ENCODE peak calls at places on chromosome 17, in eight cellular contexts. One of them, this sample, is unnamed.

GRCh38 chr17:33968350-33969044 is 286.6 kb upstream of the CCL2 start:
- DNase-seq in fibroblast of lung: peak; percentile 11
- DNase-seq in GM23248: peak; percentile 10
- DNase-seq in neural progenitor cell: no peak
- DNase-seq in DND-41: peak; percentile 78
- DNase-seq in SK-N-SH: no peak
- DNase-seq in IMR-90: no peak
- DNase-seq in K562: peak; percentile 38
- DNase-seq in this sample: peak; percentile 21

GRCh38 chr17:31241116-31241515 is 55.9 kb downstream of the OMG start:
- DNase-seq in fibroblast of lung: no peak
- DNase-seq in GM23248: no peak
- DNase-seq in neural progenitor cell: no peak
- DNase-seq in DND-41: no peak
- DNase-seq in SK-N-SH: no peak
- DNase-seq in IMR-90: no peak
- DNase-seq in K562: no peak
- DNase-seq in this sample: no peak

GRCh38 chr17:2282297-2282873 is 21.2 kb downstream of the SMG6 start:
- DNase-seq in fibroblast of lung: peak; percentile 68
- DNase-seq in GM23248: peak; percentile 80
- DNase-seq in neural progenitor cell: peak; percentile 63
- DNase-seq in DND-41: peak; percentile 32
- DNase-seq in SK-N-SH: peak; percentile 61
- DNase-seq in IMR-90: peak; percentile 91
- DNase-seq in K562: peak; percentile 35
- DNase-seq in this sample: peak; percentile 72

GRCh38 chr17:77419547-77420475 is 279.0 kb downstream of the SEC14L1 start:
- DNase-seq in fibroblast of lung: peak; percentile 63
- DNase-seq in GM23248: no peak
- DNase-seq in neural progenitor cell: peak; percentile 88
- DNase-seq in DND-41: peak; percentile 62
- DNase-seq in SK-N-SH: peak; percentile 84
- DNase-seq in IMR-90: peak; percentile 80
- DNase-seq in K562: peak; percentile 50
- DNase-seq in this sample: peak; percentile 26

GRCh38 chr17:79930077-79930785 is 91.0 kb upstream of the CBX4 start:
- DNase-seq in fibroblast of lung: peak; percentile 8
- DNase-seq in GM23248: peak; percentile 29
- DNase-seq in neural progenitor cell: peak; percentile 88
- DNase-seq in DND-41: no peak
- DNase-seq in SK-N-SH: peak; percentile 85
- DNase-seq in IMR-90: no peak
- DNase-seq in K562: no peak
- DNase-seq in this sample: no peak

GRCh38 chr17:9175700-9176467 is 154.6 kb downstream of the NTN1 start:
- DNase-seq in fibroblast of lung: peak; percentile 42
- DNase-seq in GM23248: no peak
- DNase-seq in neural progenitor cell: no peak
- DNase-seq in DND-41: no peak
- DNase-seq in SK-N-SH: no peak
- DNase-seq in IMR-90: no peak
- DNase-seq in K562: no peak
- DNase-seq in this sample: no peak

GRCh38 chr17:57142925-57143324 is 57.9 kb downstream of the AKAP1 start:
- DNase-seq in fibroblast of lung: peak; percentile 65
- DNase-seq in GM23248: peak; percentile 44
- DNase-seq in neural progenitor cell: no peak
- DNase-seq in DND-41: no peak
- DNase-seq in SK-N-SH: no peak
- DNase-seq in IMR-90: no peak
- DNase-seq in K562: no peak
- DNase-seq in this sample: no peak

GRCh38 chr17:31499771-31500554 is 108.5 kb downstream of the RAB11FIP4 start:
- DNase-seq in fibroblast of lung: peak; percentile 73
- DNase-seq in GM23248: peak; percentile 63
- DNase-seq in neural progenitor cell: peak; percentile 51
- DNase-seq in DND-41: no peak
- DNase-seq in SK-N-SH: peak; percentile 81
- DNase-seq in IMR-90: peak; percentile 22
- DNase-seq in K562: no peak
- DNase-seq in this sample: no peak

GRCh38 chr17:66662496-66662895 is 172.4 kb upstream of the CACNG5 start:
- DNase-seq in fibroblast of lung: no peak
- DNase-seq in GM23248: no peak
- DNase-seq in neural progenitor cell: no peak
- DNase-seq in DND-41: no peak
- DNase-seq in SK-N-SH: no peak
- DNase-seq in IMR-90: no peak
- DNase-seq in K562: no peak
- DNase-seq in this sample: no peak

GRCh38 chr17:50426814-50427787 is 1.1 kb downstream of the ACSF2 start:
- DNase-seq in fibroblast of lung: peak; percentile 17
- DNase-seq in GM23248: peak; percentile 56
- DNase-seq in neural progenitor cell: peak; percentile 35
- DNase-seq in DND-41: peak; percentile 43
- DNase-seq in SK-N-SH: peak; percentile 72
- DNase-seq in IMR-90: peak; percentile 37
- DNase-seq in K562: peak; percentile 70
- DNase-seq in this sample: peak; percentile 73

GRCh38 chr17:50834126-50834785 is 1.1 kb upstream of the WFIKKN2 start:
- DNase-seq in fibroblast of lung: no peak
- DNase-seq in GM23248: no peak
- DNase-seq in neural progenitor cell: no peak
- DNase-seq in DND-41: no peak
- DNase-seq in SK-N-SH: no peak
- DNase-seq in IMR-90: no peak
- DNase-seq in K562: no peak
- DNase-seq in this sample: no peak

GRCh38 chr17:31687505-31688126 is 171.4 kb downstream of the COPRS start:
- DNase-seq in fibroblast of lung: no peak
- DNase-seq in GM23248: no peak
- DNase-seq in neural progenitor cell: no peak
- DNase-seq in DND-41: no peak
- DNase-seq in SK-N-SH: no peak
- DNase-seq in IMR-90: no peak
- DNase-seq in K562: no peak
- DNase-seq in this sample: no peak

DNA sequence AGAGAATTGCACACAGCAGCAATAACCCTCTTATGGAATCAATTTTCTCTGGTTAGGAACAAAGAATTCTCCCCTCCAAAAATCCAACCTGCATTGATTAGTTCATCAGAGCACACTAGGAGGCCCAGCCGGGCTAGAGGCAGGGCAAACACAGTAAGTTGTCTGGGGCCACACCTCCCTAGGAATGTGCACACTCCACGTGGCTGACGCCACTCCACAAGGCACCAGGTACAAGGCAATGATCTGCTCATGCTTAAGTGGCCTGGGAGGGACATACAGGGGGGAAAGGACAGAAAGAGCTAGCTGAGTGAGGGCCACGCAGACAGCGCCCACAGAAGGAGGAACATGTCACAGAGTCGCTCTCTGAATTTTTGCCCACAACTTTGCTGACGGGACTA is 107.6 kb downstream of the SLC39A11 start:
- DNase-seq in fibroblast of lung: peak; percentile 62
- DNase-seq in GM23248: no peak
- DNase-seq in neural progenitor cell: no peak
- DNase-seq in DND-41: no peak
- DNase-seq in SK-N-SH: no peak
- DNase-seq in IMR-90: no peak
- DNase-seq in K562: no peak
- DNase-seq in this sample: no peak
- H3K4me2 ChIP-seq in fibroblast of lung: peak overlapping the region; percentile 44
- H3K4me2 ChIP-seq in GM23248: peak overlapping the region; percentile 27
- H3K4me2 ChIP-seq in neural progenitor cell: no peak overlapping the region
- H3K4me2 ChIP-seq in DND-41: no peak overlapping the region
- H3K4me2 ChIP-seq in SK-N-SH: peak overlapping the region; percentile 50
- H3K4me2 ChIP-seq in IMR-90: no peak overlapping the region
- H3K4me2 ChIP-seq in K562: no peak overlapping the region
- H3K4me2 ChIP-seq in this sample: no peak overlapping the region

DNA sequence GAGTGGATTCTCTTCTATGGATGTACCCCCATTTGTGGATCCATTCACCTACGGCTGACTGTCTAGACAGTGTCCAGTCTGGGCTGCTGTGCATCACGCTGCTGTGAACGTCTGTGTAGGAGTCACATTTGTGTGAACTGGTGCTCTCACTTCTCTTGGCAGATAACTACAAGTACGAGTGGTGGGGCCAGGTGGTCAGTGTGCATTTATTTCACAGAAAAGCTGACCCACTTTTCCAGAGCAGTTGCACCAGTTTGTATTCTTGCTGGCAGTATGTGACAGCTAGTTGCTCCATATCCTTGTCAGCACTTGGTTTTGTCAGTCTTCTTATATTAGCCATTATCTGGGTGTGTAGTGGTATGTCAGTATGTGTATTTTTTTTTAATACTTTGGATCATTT is 28.4 kb downstream of the FOXK2 start:
- DNase-seq in fibroblast of lung: no peak
- DNase-seq in GM23248: no peak
- DNase-seq in neural progenitor cell: no peak
- DNase-seq in DND-41: no peak
- DNase-seq in SK-N-SH: no peak
- DNase-seq in IMR-90: no peak
- DNase-seq in K562: no peak
- DNase-seq in this sample: no peak
- H4K20me1 ChIP-seq in fibroblast of lung: peaks cover 4% of the 10 kb centered on the region
- H4K20me1 ChIP-seq in GM23248: peaks cover 24% of the 10 kb centered on the region
- H4K20me1 ChIP-seq in neural progenitor cell: peaks cover 89% of the 10 kb centered on the region
- H4K20me1 ChIP-seq in DND-41: peaks cover 86% of the 10 kb centered on the region
- H4K20me1 ChIP-seq in SK-N-SH: peaks cover 97% of the 10 kb centered on the region
- H4K20me1 ChIP-seq in IMR-90: peaks cover 86% of the 10 kb centered on the region
- H4K20me1 ChIP-seq in K562: peaks cover 47% of the 10 kb centered on the region
- H4K20me1 ChIP-seq in this sample: peaks cover 16% of the 10 kb centered on the region

DNA sequence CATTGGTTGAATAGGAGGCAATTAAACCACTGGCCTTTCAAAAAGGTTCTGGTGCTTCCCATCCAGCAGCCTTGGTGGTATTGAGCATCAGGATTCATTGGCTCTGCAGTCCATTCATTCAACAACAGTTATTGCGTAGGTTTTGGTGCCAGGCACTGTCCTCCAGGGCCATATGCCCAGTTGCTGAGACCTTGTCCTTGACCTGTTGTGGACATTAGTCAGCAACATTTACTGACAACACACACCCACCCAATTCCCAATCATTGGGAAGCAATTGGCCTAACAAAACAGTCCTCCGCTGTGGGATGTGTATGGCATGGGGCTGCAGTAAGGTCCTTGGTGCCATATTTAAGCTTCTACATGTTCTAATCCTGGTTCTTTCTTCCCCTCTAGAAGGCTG is 82.2 kb downstream of the AXIN2 start:
- DNase-seq in fibroblast of lung: no peak
- DNase-seq in GM23248: no peak
- DNase-seq in neural progenitor cell: no peak
- DNase-seq in DND-41: no peak
- DNase-seq in SK-N-SH: no peak
- DNase-seq in IMR-90: no peak
- DNase-seq in K562: no peak
- DNase-seq in this sample: no peak
- H3K4me2 ChIP-seq in fibroblast of lung: no peak overlapping the region
- H3K4me2 ChIP-seq in GM23248: no peak overlapping the region
- H3K4me2 ChIP-seq in neural progenitor cell: no peak overlapping the region
- H3K4me2 ChIP-seq in DND-41: no peak overlapping the region
- H3K4me2 ChIP-seq in SK-N-SH: no peak overlapping the region
- H3K4me2 ChIP-seq in IMR-90: no peak overlapping the region
- H3K4me2 ChIP-seq in K562: no peak overlapping the region
- H3K4me2 ChIP-seq in this sample: no peak overlapping the region

GRCh38 chr17:17127730-17128291 is 78.3 kb downstream of the PLD6 start:
- DNase-seq in fibroblast of lung: no peak
- DNase-seq in GM23248: peak; percentile 30
- DNase-seq in neural progenitor cell: no peak
- DNase-seq in DND-41: no peak
- DNase-seq in SK-N-SH: no peak
- DNase-seq in IMR-90: peak; percentile 32
- DNase-seq in K562: no peak
- DNase-seq in this sample: no peak
- H4K20me1 ChIP-seq in fibroblast of lung: no peaks in the 10 kb centered on the region
- H4K20me1 ChIP-seq in GM23248: no peaks in the 10 kb centered on the region
- H4K20me1 ChIP-seq in neural progenitor cell: peaks cover 28% of the 10 kb centered on the region
- H4K20me1 ChIP-seq in DND-41: peaks cover 86% of the 10 kb centered on the region
- H4K20me1 ChIP-seq in SK-N-SH: peaks cover 59% of the 10 kb centered on the region
- H4K20me1 ChIP-seq in IMR-90: peaks cover 71% of the 10 kb centered on the region
- H4K20me1 ChIP-seq in K562: peaks cover 10% of the 10 kb centered on the region
- H4K20me1 ChIP-seq in this sample: no peaks in the 10 kb centered on the region